ENCODE peak calls at places on chromosomes 5 and 9, in four cellular contexts. I, O, W and D are unnamed samples.
A peak's percentile ranks its signal among the peaks of the same experiment; 100 is the strongest.

GRCh38 chr5:111384220-111384619 is 128.1 kb downstream of the STARD4 start:
- DNase-seq in I (no peak), O (no peak), W (no peak), D (no peak)

GRCh38 chr5:31976161-31976560 is 198.0 kb downstream of the GOLPH3 start:
- DNase-seq in I (no peak), O (no peak), W (no peak), D (no peak)

GRCh38 chr9:129350143-129350935 is 172.3 kb upstream of the IER5L start:
- DNase-seq in I (no peak), O (no peak), W (no peak), D (no peak)

GRCh38 chr5:53253421-53253871 is 143.9 kb upstream of the MOCS2 start:
- DNase-seq in I (peak; percentile 95), O (no peak), W (peak; percentile 66), D (no peak)

GRCh38 chr5:96476654-96477053 is 43.6 kb upstream of the PCSK1 start:
- DNase-seq in I (peak; percentile 7), O (no peak), W (peak; percentile 48), D (no peak)

GRCh38 chr5:113213551-113213971 is 221.2 kb downstream of the TSSK1B start:
- DNase-seq in I (no peak), O (no peak), W (no peak), D (no peak)

GRCh38 chr9:90433398-90433890 is 209.2 kb downstream of the DIRAS2 start:
- DNase-seq in I (peak; percentile 29), O (peak; percentile 77), W (no peak), D (peak; percentile 54)

GRCh38 chr9:129156163-129156562 is 21.9 kb downstream of the IER5L start:
- DNase-seq in I (no peak), O (no peak), W (no peak), D (no peak)

GRCh38 chr9:70590264-70590646 is 175.8 kb upstream of the KLF9 start:
- DNase-seq in I (peak; percentile 46), O (no peak), W (peak; percentile 57), D (no peak)

GRCh38 chr5:24823625-24824024 is 178.8 kb upstream of the CDH10 start:
- DNase-seq in I (no peak), O (no peak), W (no peak), D (no peak)

GRCh38 chr5:105230516-105230915 is 1667.9 kb upstream of the NUDT12 start:
- DNase-seq in I (no peak), O (no peak), W (no peak), D (no peak)

GRCh38 chr5:170603578-170604565 is 100.1 kb downstream of the KCNIP1 start:
- DNase-seq in I (no peak), O (peak; percentile 87), W (no peak), D (peak; percentile 89)

GRCh38 chr5:53170748-53171349 is 61.3 kb upstream of the MOCS2 start:
- DNase-seq in I (peak; percentile 12), O (peak; percentile 15), W (peak; percentile 40), D (no peak)

GRCh38 chr5:80206282-80206681 is 49.6 kb downstream of the SERINC5 start:
- DNase-seq in I (peak; percentile 88), O (no peak), W (no peak), D (no peak)

GRCh38 chr5:104937591-104937990 is 1375.0 kb upstream of the NUDT12 start:
- DNase-seq in I (no peak), O (no peak), W (no peak), D (no peak)

GRCh38 chr5:67221487-67222242 is 25.1 kb upstream of the CD180 start:
- DNase-seq in I (no peak), O (no peak), W (no peak), D (no peak)

GRCh38 chr9:137605146-137606004 is at the start of gene ARRDC1:
- DNase-seq in I (peak; percentile 52), O (peak; percentile 92), W (peak; percentile 92), D (peak; percentile 90)

GRCh38 chr9:8717146-8717545 is 917.6 kb upstream of the DMAC1 start:
- DNase-seq in I (peak; percentile 7), O (no peak), W (no peak), D (no peak)

GRCh38 chr5:172545291-172545761 is 91.0 kb upstream of the SH3PXD2B start:
- DNase-seq in I (no peak), O (no peak), W (no peak), D (no peak)

GRCh38 chr9:34079181-34079580 is 30.5 kb upstream of the UBAP2 start:
- DNase-seq in I (peak; percentile 49), O (no peak), W (peak; percentile 44), D (no peak)

GRCh38 chr5:108786806-108787483 is 39.2 kb downstream of the FER start:
- DNase-seq in I (no peak), O (no peak), W (no peak), D (no peak)

GRCh38 chr9:107750741-107751521 is 261.4 kb upstream of the KLF4 start:
- DNase-seq in I (peak; percentile 98), O (no peak), W (peak; percentile 98), D (no peak)

GRCh38 chr5:171852255-171852681 is 66.7 kb downstream of the SMIM23 start:
- DNase-seq in I (no peak), O (no peak), W (no peak), D (no peak)

GRCh38 chr5:113223315-113223714 is 211.5 kb downstream of the TSSK1B start:
- DNase-seq in I (no peak), O (no peak), W (no peak), D (no peak)

GRCh38 chr5:55625913-55626312 is 86.2 kb downstream of the SLC38A9 start:
- DNase-seq in I (no peak), O (no peak), W (no peak), D (no peak)

GRCh38 chr5:161399996-161400562 is 146.4 kb downstream of the GABRB2 start:
- DNase-seq in I (no peak), O (no peak), W (no peak), D (no peak)

GRCh38 chr9:126938332-126938731 is 23.8 kb downstream of the RALGPS1 start:
- DNase-seq in I (no peak), O (no peak), W (no peak), D (no peak)

GRCh38 chr5:150124111-150124557 is 31.5 kb downstream of the PDGFRB start:
- DNase-seq in I (no peak), O (no peak), W (no peak), D (no peak)

GRCh38 chr5:159908201-159908940 is 7.9 kb upstream of the ADRA1B start:
- DNase-seq in I (peak; percentile 90), O (no peak), W (no peak), D (no peak)

GRCh38 chr9:16559418-16560188 is 310.9 kb downstream of the BNC2 start:
- DNase-seq in I (no peak), O (no peak), W (no peak), D (no peak)

GRCh38 chr9:124769451-124770358 is 1.4 kb downstream of the NR6A1 start:
- DNase-seq in I (no peak), O (peak; percentile 69), W (no peak), D (peak; percentile 66)

GRCh38 chr9:120643096-120643495 is 63.1 kb upstream of the CDK5RAP2 start:
- DNase-seq in I (no peak), O (no peak), W (no peak), D (no peak)

DNA sequence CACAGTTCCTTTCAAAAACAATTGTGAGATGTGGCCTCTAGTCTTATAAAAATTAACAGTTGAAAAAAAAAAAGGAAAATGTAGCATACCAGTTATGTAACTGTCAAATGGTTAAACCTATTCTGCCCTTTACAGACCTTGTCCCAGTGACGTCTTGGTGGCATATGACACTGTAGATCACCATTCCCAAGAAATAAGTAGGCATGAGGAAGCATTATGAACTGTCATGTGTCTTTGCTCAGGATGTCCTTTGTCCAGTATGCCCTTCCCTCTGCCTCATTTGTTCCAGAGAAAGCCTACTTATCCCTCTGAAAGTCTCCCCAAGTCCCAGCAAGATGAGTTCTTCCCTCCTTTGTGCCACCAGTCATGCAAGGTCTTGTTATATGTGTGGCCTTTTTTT is 63.2 kb downstream of the PAM start:
- DNase-seq in I (no peak), O (no peak), W (no peak), D (no peak)
- TF ChIP-seq CTCF in I (no peak), O (no peak), W (no peak), D (no peak)

DNA sequence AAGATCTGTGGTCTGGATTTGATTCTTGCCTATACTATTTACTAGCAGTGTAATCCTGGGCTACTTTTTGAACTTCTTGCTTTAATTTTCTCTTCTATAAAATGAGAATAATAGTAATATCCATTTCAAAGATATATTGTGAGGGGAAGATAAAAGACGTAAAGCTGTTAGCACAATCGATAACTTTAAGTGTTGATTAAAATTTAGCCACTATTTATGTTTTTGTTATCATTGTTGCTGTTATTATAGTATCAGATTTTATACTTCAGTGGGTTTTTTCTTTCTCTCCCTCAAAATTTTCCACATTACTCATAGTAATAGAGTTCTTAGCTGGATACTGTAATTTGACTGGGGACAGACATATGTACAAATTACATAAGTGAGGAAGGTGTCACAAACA is 42.0 kb downstream of the STX17 start:
- DNase-seq in I (no peak), O (no peak), W (no peak), D (no peak)
- TF ChIP-seq CTCF in I (no peak), O (no peak), W (no peak), D (no peak)

DNA sequence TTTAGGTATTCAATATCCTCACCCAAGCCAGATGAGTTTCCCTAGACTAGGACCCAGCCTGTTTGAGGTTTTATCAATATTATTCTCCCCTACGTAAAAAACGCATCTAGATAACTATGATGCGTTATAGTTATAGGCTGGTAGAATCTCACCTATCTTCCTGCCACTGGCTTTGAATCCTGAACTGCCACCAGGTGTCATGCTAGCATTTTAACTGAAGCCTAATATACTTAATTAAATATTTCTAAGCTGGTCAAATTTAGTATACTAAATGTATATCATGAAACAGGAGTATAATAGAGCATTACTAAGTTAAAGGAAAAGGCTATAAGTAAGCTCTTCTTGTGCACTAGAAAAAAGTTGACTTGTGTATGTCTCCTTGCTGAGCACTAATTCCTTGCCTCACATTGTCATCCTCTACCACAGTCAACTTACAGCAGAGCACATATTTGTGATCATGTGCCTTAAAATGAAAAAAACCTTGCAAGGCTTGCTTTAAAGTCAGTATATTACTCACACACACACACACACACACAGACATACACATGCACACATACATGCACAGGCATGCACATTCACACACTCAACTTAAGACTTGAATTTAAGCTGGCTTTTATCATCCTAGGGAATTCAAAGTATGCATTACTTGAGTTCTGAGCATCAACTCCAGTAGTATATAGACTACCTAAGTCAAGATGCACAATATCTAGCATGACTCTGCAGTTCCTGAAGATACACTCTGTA is 303.4 kb downstream of the ADGRV1 start:
- DNase-seq in I (no peak), O (no peak), W (no peak), D (no peak)
- TF ChIP-seq CTCF in I (no peak), O (no peak), W (no peak), D (no peak)

DNA sequence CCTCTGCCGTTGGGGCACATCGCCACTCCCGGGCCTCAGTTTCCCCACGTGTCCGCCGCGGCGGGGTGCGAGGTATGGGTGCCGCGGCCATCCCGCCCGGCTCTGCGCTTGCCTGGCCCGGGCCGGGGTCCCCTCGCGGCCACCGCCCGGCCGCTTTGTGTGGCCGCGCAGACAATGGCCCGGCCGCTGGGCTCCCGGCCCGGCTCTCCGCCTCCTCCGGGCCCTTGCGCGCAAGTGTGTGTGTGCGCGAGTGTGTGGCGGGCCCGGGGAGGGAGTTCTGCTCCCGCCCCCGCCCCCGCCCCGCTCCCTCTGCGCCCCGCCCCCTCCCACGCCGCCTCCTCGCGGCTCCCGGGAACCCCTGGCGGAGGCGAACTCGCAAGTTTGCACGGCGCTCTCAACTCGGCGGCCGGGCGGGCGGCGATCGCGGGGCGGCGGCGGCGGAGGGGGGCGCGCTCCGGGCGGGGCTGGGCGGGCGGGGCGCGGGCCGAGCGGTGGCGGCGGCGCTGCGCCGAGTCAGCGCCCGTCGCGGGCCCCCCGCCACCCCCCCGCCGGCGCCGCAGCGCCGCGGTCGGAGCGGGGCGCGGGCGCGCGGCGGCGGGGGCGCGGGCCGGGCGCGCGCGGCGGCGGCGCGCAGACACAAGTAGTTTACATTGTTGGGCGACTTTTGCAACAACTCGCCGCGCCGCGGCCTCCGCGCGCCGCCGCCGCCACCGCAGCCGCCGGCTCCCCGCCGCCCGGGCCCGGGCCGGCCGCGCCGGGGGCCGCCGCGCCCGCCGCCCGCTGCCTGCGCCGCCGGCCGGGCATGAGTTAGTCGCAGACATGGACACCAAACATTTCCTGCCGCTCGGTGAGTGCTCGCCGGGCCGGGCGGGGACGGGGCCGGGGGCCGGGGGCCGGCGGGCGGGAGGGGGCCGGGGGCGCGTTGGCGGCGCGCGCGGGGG is at the start of gene RXRA:
- DNase-seq in I (peak; percentile 77), O (peak; percentile 87), W (peak; percentile 81), D (peak; percentile 82)
- TF ChIP-seq CTCF in I (no peak), O (no peak), W (no peak), D (no peak)